ENCODE peak calls at places on chromosomes 6 and 20, in eight cellular contexts. G is thoracic aorta, J is uterus, Y is cardiac muscle cell, N is GM12865, L is astrocyte of the cerebellum, V is astrocyte of the spinal cord, K is AG04450. D is an unnamed sample.

GRCh38 chr6:21360353-21360752 is 233.2 kb upstream of the SOX4 start:
- DNase-seq in G (no peak), J (no peak), Y (no peak), N (peak), L (no peak), V (no peak), K (no peak), D (peak)

GRCh38 chr6:4844108-4844507 is 67.9 kb downstream of the CDYL start:
- DNase-seq in G (no peak), J (no peak), Y (no peak), N (no peak), L (no peak), V (no peak), K (no peak), D (no peak)

GRCh38 chr20:34983995-34984735 is 28.5 kb downstream of the MYH7B start:
- DNase-seq in G (no peak), J (no peak), Y (no peak), N (no peak), L (no peak), V (no peak), K (no peak), D (no peak)

GRCh38 chr20:47438464-47439381 is 63.0 kb upstream of the NCOA3 start:
- DNase-seq in G (no peak), J (no peak), Y (no peak), N (peak), L (no peak), V (no peak), K (no peak), D (peak)

GRCh38 chr6:47687432-47687831 is 10.9 kb upstream of the ADGRF4 start:
- DNase-seq in G (no peak), J (no peak), Y (no peak), N (no peak), L (no peak), V (no peak), K (no peak), D (no peak)

GRCh38 chr6:9520417-9521151 is 894.3 kb downstream of the TFAP2A start:
- DNase-seq in G (no peak), J (no peak), Y (no peak), N (peak), L (peak), V (peak), K (peak), D (no peak)

GRCh38 chr20:57806476-57806875 is 96.7 kb upstream of the PMEPA1 start:
- DNase-seq in G (no peak), J (no peak), Y (no peak), N (no peak), L (no peak), V (no peak), K (no peak), D (no peak)

GRCh38 chr6:32685603-32686002 is 19.1 kb upstream of the HLA-DQB1 start:
- DNase-seq in G (no peak), J (no peak), Y (no peak), N (peak), L (no peak), V (no peak), K (no peak), D (peak)

GRCh38 chr6:154632121-154632520 is 101.1 kb upstream of the SCAF8 start:
- DNase-seq in G (no peak), J (no peak), Y (no peak), N (no peak), L (peak), V (no peak), K (no peak), D (no peak)

GRCh38 chr20:17491041-17491440 is 40.1 kb downstream of the BFSP1 start:
- DNase-seq in G (no peak), J (no peak), Y (no peak), N (no peak), L (no peak), V (no peak), K (no peak), D (no peak)

GRCh38 chr6:129749749-129750120 is 39.8 kb upstream of the ARHGAP18 start:
- DNase-seq in G (no peak), J (no peak), Y (no peak), N (peak), L (peak), V (peak), K (no peak), D (no peak)

GRCh38 chr6:109139109-109139508 is 43.8 kb downstream of the CEP57L1 start:
- DNase-seq in G (no peak), J (no peak), Y (no peak), N (no peak), L (no peak), V (peak), K (no peak), D (no peak)

GRCh38 chr6:110853754-110854477 is 20.7 kb upstream of the AMD1 start:
- DNase-seq in G (no peak), J (no peak), Y (no peak), N (no peak), L (no peak), V (no peak), K (no peak), D (no peak)

GRCh38 chr6:30211899-30212298 is 1.3 kb downstream of the TRIM26 start:
- DNase-seq in G (no peak), J (no peak), Y (no peak), N (no peak), L (no peak), V (no peak), K (no peak), D (no peak)

GRCh38 chr20:59984551-59984950 is 26.3 kb downstream of the CDH26 start:
- DNase-seq in G (no peak), J (no peak), Y (no peak), N (no peak), L (no peak), V (no peak), K (no peak), D (peak)

GRCh38 chr6:6409397-6410030 is 89.1 kb upstream of the F13A1 start:
- DNase-seq in G (no peak), J (no peak), Y (no peak), N (no peak), L (no peak), V (no peak), K (no peak), D (no peak)

GRCh38 chr20:10705801-10706459 is 32.1 kb upstream of the JAG1 start:
- DNase-seq in G (no peak), J (no peak), Y (no peak), N (no peak), L (no peak), V (no peak), K (no peak), D (no peak)

GRCh38 chr20:19802492-19803158 is 44.6 kb downstream of the RIN2 start:
- DNase-seq in G (no peak), J (no peak), Y (peak), N (no peak), L (no peak), V (peak), K (no peak), D (no peak)

GRCh38 chr6:33592595-33593413 is 12.7 kb upstream of the BAK1 start:
- DNase-seq in G (no peak), J (no peak), Y (no peak), N (peak), L (no peak), V (no peak), K (no peak), D (peak)

GRCh38 chr6:25623065-25623464 is 28.9 kb upstream of the SCGN start:
- DNase-seq in G (no peak), J (no peak), Y (no peak), N (no peak), L (no peak), V (no peak), K (no peak), D (no peak)

GRCh38 chr6:138848461-138848860 is 52.6 kb downstream of the ECT2L start:
- DNase-seq in G (no peak), J (no peak), Y (no peak), N (no peak), L (no peak), V (no peak), K (no peak), D (no peak)

GRCh38 chr6:138987299-138987642 is 782 bp downstream of the REPS1 start:
- DNase-seq in G (no peak), J (no peak), Y (no peak), N (peak), L (no peak), V (no peak), K (no peak), D (no peak)

GRCh38 chr6:64170326-64170725 is 534.7 kb downstream of the PHF3 start:
- DNase-seq in G (no peak), J (no peak), Y (peak), N (no peak), L (no peak), V (no peak), K (no peak), D (no peak)

GRCh38 chr20:5567644-5568043 is 182.6 kb upstream of the SHLD1 start:
- DNase-seq in G (no peak), J (no peak), Y (no peak), N (no peak), L (no peak), V (no peak), K (no peak), D (no peak)

GRCh38 chr6:170210651-170211403 is 80.1 kb downstream of the DLL1 start:
- DNase-seq in G (no peak), J (no peak), Y (no peak), N (no peak), L (no peak), V (no peak), K (no peak), D (no peak)

GRCh38 chr6:73538116-73538779 is 17.4 kb upstream of the EEF1A1 start:
- DNase-seq in G (no peak), J (no peak), Y (no peak), N (no peak), L (no peak), V (no peak), K (no peak), D (no peak)

GRCh38 chr20:54140927-54141566 is 32.7 kb downstream of the CYP24A1 start:
- DNase-seq in G (no peak), J (no peak), Y (no peak), N (no peak), L (peak), V (peak), K (no peak), D (no peak)

GRCh38 chr6:109772961-109773431 is 81.9 kb downstream of the FIG4 start:
- DNase-seq in G (no peak), J (no peak), Y (no peak), N (no peak), L (no peak), V (peak), K (no peak), D (no peak)

GRCh38 chr20:38187512-38187911 is 22.4 kb upstream of the TGM2 start:
- DNase-seq in G (no peak), J (no peak), Y (peak), N (no peak), L (no peak), V (no peak), K (no peak), D (no peak)
- TF ChIP-seq CTCF in G (peak), J (no peak), Y (peak), N (no peak), L (peak), V (peak), K (peak), D (no peak)

GRCh38 chr20:1441133-1441532 is 25.5 kb downstream of the NSFL1C start:
- DNase-seq in G (no peak), J (no peak), Y (no peak), N (no peak), L (no peak), V (no peak), K (no peak), D (no peak)
- TF ChIP-seq CTCF in G (no peak), J (no peak), Y (no peak), N (no peak), L (no peak), V (no peak), K (no peak), D (no peak)

DNA sequence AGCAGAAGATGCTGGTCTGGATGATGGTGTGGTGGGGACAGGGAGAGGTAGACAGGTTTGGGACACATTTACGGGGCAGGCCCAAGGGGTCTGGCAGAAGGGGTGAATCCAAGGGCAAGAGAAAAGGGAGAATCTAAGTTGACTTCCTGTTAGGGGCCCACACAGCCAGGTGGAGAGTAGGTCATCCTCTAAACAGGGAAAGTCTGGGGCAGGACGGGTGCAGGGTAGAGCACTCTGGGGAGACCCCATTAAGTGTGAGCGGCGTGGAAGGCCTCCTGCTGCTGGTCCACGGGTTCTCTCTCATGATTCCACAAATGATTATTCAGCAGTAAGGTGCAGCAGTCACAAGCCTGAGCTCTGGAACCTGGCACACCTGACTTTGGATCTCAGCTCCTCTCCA is 2.7 kb downstream of the SRXN1 start:
- DNase-seq in G (no peak), J (no peak), Y (no peak), N (no peak), L (no peak), V (no peak), K (no peak), D (no peak)
- TF ChIP-seq CTCF in G (no peak), J (no peak), Y (no peak), N (no peak), L (no peak), V (no peak), K (no peak), D (no peak)

DNA sequence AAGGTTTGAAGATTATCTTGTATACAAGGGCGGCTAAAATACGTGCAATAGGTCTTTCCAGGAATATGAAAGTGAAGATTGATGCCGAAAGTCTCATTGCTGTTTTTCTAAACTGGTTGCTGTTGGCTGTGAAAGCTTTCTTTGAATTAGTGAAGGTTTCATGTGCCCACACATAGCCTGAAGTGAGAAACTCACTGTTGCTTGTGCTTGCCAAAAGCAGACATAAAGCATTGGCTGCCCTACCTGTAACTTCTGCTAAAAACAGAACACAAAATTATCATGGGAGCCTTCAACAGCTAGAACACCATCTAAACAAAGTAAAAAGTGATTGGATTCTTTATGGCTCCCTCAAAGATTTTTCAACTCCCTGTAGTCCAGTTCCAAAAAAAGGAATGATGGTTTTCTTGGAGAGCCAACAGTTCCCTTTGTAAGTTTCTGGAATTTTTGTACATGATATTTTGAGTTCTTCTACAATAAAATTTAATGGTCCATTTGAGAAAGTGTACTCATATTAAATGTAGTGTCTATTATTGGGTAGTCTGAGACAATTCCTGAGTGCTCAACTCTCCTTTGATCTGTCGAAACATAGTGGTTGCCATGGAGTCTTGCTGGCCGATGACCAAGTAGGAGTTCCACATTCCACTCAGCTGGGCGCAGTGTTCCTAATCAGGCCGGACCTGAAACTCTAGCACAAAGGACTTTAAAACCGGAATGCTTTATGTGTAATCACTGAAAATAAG is 68.5 kb downstream of the PLEKHG1 start:
- DNase-seq in G (peak), J (peak), Y (peak), N (peak), L (peak), V (peak), K (peak), D (no peak)
- TF ChIP-seq CTCF in G (peak), J (peak), Y (peak), N (no peak), L (peak), V (peak), K (peak), D (no peak)

DNA sequence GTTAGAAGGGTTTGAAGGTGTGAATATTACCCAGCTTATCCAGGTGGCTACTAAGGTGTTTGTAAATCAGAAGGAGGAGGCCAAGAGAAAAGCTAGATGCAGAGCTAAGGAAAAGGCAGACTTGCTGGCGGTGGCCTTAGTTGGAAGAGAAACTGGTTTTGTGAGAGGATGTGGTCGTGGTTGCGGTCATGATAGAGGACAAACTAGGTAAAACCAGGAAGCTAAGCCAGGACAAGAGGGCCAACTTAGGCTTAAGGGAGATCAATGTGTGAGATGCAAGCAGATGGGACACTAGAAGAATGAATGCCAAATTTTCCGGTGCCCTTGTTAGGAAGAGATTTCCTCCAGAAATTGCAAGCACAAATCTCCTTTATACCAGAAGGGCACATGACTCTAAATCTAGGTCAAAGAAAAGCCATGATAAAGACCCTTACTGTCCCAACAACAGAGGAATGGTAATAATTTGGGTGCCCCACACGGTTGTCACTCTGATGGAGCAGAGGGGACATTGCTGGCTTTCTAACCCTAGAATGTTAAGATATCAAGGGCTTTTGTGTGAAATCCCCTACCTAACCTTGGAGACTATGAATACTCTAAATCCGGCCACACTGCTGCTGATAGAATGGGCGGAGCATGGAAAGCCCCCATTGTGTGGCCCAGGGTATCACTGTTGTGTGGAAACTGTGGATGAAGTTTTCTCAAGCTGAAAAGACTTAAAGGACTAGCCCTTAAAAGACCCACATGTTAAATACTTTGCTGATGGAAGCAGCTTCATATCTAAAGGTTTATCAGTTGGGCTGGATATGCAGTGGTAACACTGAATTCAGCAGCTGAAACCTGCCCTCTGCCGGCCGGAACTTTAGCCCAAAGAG is 7.8 kb downstream of the IL22RA2 start:
- DNase-seq in G (no peak), J (no peak), Y (no peak), N (peak), L (no peak), V (no peak), K (no peak), D (peak)
- TF ChIP-seq CTCF in G (no peak), J (no peak), Y (peak), N (peak), L (no peak), V (no peak), K (peak), D (no peak)

GRCh38 chr6:1145756-1146218 is 166.1 kb upstream of the FOXQ1 start:
- DNase-seq in G (no peak), J (no peak), Y (no peak), N (no peak), L (no peak), V (no peak), K (no peak), D (no peak)
- TF ChIP-seq CTCF in G (no peak), J (no peak), Y (no peak), N (no peak), L (no peak), V (no peak), K (no peak), D (no peak)

GRCh38 chr6:97586344-97586743 is 303.3 kb upstream of the MMS22L start:
- DNase-seq in G (no peak), J (no peak), Y (peak), N (peak), L (peak), V (peak), K (peak), D (peak)
- TF ChIP-seq CTCF in G (no peak), J (no peak), Y (no peak), N (no peak), L (peak), V (peak), K (peak), D (no peak)

DNA sequence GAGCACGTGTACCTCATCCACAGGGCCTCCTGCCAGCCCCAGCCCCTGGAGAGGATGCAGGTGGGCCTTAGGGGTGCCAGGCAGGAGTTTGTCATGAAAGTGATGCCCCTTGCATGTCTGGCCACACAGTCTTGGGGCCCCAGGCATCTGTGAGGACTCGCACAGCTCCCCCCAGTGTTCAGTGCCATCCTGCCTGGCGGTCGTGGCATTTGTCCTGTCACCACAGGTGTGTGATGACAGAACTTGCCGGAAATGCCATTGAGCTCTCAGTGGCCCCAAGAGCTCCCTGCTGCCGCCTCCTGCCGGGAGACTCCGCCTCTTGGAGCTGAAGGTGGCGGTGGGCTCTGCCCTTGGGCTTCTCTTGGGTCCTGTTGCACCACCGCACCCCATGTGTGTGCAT is 30.6 kb upstream of the ADRM1 start:
- DNase-seq in G (no peak), J (no peak), Y (no peak), N (no peak), L (no peak), V (no peak), K (no peak), D (no peak)
- TF ChIP-seq CTCF in G (no peak), J (no peak), Y (no peak), N (no peak), L (no peak), V (no peak), K (no peak), D (no peak)

GRCh38 chr6:142945071-142945445 is at the start of gene HIVEP2:
- DNase-seq in G (peak), J (peak), Y (peak), N (peak), L (no peak), V (peak), K (peak), D (peak)
- TF ChIP-seq CTCF in G (no peak), J (peak), Y (no peak), N (no peak), L (no peak), V (no peak), K (no peak), D (no peak)